ENCODE peak calls at places on chromosomes 13 and 19, in six cellular contexts. E, D, L, H, U and I are unnamed samples.

GRCh38 chr13:76029088-76029487 is 393.0 kb downstream of the LMO7 start:
- DNase-seq in E (no peak), D (no peak), L (no peak), H (no peak), U (no peak), I (no peak)

GRCh38 chr13:59236309-59236939 is 927.3 kb downstream of the DIAPH3 start:
- DNase-seq in E (no peak), D (no peak), L (no peak), H (no peak), U (no peak), I (no peak)

GRCh38 chr19:283395-283794 is 7.8 kb downstream of the PLPP2 start:
- DNase-seq in E (no peak), D (no peak), L (peak; percentile 87), H (no peak), U (no peak), I (no peak)

GRCh38 chr13:61013782-61014181 is 401.9 kb downstream of the PCDH20 start:
- DNase-seq in E (no peak), D (no peak), L (no peak), H (no peak), U (no peak), I (no peak)

GRCh38 chr13:101149735-101150380 is 266.4 kb downstream of the NALCN start:
- DNase-seq in E (no peak), D (no peak), L (no peak), H (peak; percentile 35), U (peak; percentile 4), I (no peak)

GRCh38 chr13:73622375-73622774 is 511.8 kb downstream of the KLF12 start:
- DNase-seq in E (no peak), D (no peak), L (no peak), H (no peak), U (no peak), I (no peak)

GRCh38 chr19:6894313-6894712 is 6.9 kb downstream of the ADGRE1 start:
- DNase-seq in E (no peak), D (no peak), L (no peak), H (no peak), U (no peak), I (no peak)

GRCh38 chr13:77390391-77390790 is 63.5 kb upstream of the MYCBP2 start:
- DNase-seq in E (no peak), D (no peak), L (no peak), H (no peak), U (no peak), I (no peak)

GRCh38 chr19:58117841-58118575 is 20.0 kb upstream of the ZSCAN18 start:
- DNase-seq in E (no peak), D (no peak), L (no peak), H (no peak), U (no peak), I (no peak)

GRCh38 chr13:34942732-34943674 is 933 bp downstream of the NBEA start:
- DNase-seq in E (no peak), D (no peak), L (peak; percentile 77), H (no peak), U (no peak), I (peak; percentile 0)

GRCh38 chr13:78383899-78384298 is 219.5 kb downstream of the POU4F1 start:
- DNase-seq in E (no peak), D (no peak), L (no peak), H (no peak), U (no peak), I (no peak)

GRCh38 chr19:33971073-33971472 is 174.4 kb downstream of the KCTD15 start:
- DNase-seq in E (no peak), D (no peak), L (no peak), H (no peak), U (no peak), I (no peak)

GRCh38 chr19:38173324-38174041 is 50.5 kb downstream of the DPF1 start:
- DNase-seq in E (no peak), D (no peak), L (no peak), H (no peak), U (no peak), I (no peak)

GRCh38 chr13:98476106-98476505 is 100.8 kb downstream of the STK24 start:
- DNase-seq in E (peak; percentile 13), D (peak; percentile 68), L (peak; percentile 76), H (no peak), U (no peak), I (peak; percentile 38)

GRCh38 chr13:30736921-30737320 is 1.6 kb downstream of the ALOX5AP start:
- DNase-seq in E (no peak), D (no peak), L (no peak), H (no peak), U (no peak), I (no peak)

GRCh38 chr19:5075603-5076002 is 106.7 kb downstream of the KDM4B start:
- DNase-seq in E (no peak), D (no peak), L (no peak), H (no peak), U (no peak), I (no peak)

GRCh38 chr13:98143601-98144500 is 957 bp downstream of the FARP1 start:
- DNase-seq in E (no peak), D (no peak), L (no peak), H (no peak), U (peak; percentile 23), I (no peak)

GRCh38 chr19:54462713-54463530 is 656 bp downstream of the LENG9 start:
- DNase-seq in E (no peak), D (peak; percentile 62), L (peak; percentile 80), H (no peak), U (peak; percentile 25), I (peak; percentile 66)

GRCh38 chr13:39350461-39350881 is 252.5 kb downstream of the LHFPL6 start:
- DNase-seq in E (no peak), D (no peak), L (peak; percentile 21), H (no peak), U (no peak), I (no peak)

GRCh38 chr19:56217039-56217949 is 15.2 kb downstream of the ZSCAN5C start:
- DNase-seq in E (no peak), D (no peak), L (peak; percentile 81), H (peak; percentile 5), U (no peak), I (no peak)

GRCh38 chr13:27026396-27026795 is 145.2 kb downstream of the USP12 start:
- DNase-seq in E (no peak), D (no peak), L (no peak), H (no peak), U (no peak), I (no peak)

GRCh38 chr13:113034451-113035208 is 65.6 kb downstream of the MCF2L start:
- DNase-seq in E (no peak), D (no peak), L (peak; percentile 69), H (no peak), U (peak; percentile 46), I (no peak)

GRCh38 chr19:18893573-18894253 is 2.2 kb downstream of the CERS1 start:
- DNase-seq in E (no peak), D (no peak), L (no peak), H (no peak), U (no peak), I (no peak)

GRCh38 chr19:2986951-2987491 is 9.7 kb downstream of the TLE6 start:
- DNase-seq in E (no peak), D (no peak), L (peak; percentile 70), H (no peak), U (no peak), I (no peak)

GRCh38 chr13:39038569-39038898 is 278 bp downstream of the NHLRC3 start:
- DNase-seq in E (peak; percentile 12), D (peak; percentile 43), L (no peak), H (no peak), U (no peak), I (peak; percentile 41)